ENCODE peak calls at places on chromosome X, in five cellular contexts. X is K562, S is A549, Y is pancreas, R is tibial artery. W is an unnamed sample. For H3K4me1, the result is how much of the 10 kb centered on the place peaks cover.

GRCh38 chrX:111114806-111115205 is 18.8 kb downstream of the PAK3 start:
- DNase-seq in R (no peak), X (no peak), S (no peak), Y (no peak), W (no peak)

GRCh38 chrX:139851730-139852129 is 81.1 kb downstream of the ATP11C start:
- DNase-seq in Y (no peak), R (no peak), S (no peak), X (no peak), W (no peak)

GRCh38 chrX:106286053-106286650 is 118.0 kb downstream of the PWWP3B start:
- DNase-seq in R (no peak), X (no peak), S (no peak), Y (no peak), W (no peak)

GRCh38 chrX:53262918-53263394 is 18.4 kb downstream of the IQSEC2 start:
- DNase-seq in X (peak), S (peak), R (no peak), Y (no peak), W (no peak)

GRCh38 chrX:7132335-7133035 is 15.0 kb upstream of the STS start:
- DNase-seq in S (peak), Y (peak), R (no peak), X (peak), W (no peak)

GRCh38 chrX:75522565-75523411 is at the start of gene ZDHHC15:
- DNase-seq in X (no peak), R (peak), Y (peak), S (no peak), W (peak)

GRCh38 chrX:150767045-150767395 is 73.8 kb downstream of the MTMR1 start:
- DNase-seq in S (no peak), X (peak), R (no peak), Y (peak), W (no peak)

GRCh38 chrX:49878834-49879655 is at the start of gene USP27X:
- DNase-seq in R (peak), X (peak), Y (peak), S (peak), W (peak)

GRCh38 chrX:39645059-39645895 is 452.5 kb downstream of the BCOR start:
- DNase-seq in S (peak), Y (no peak), R (peak), X (peak), W (peak)

GRCh38 chrX:103919336-103919682 is 43.1 kb upstream of the TMSB15B start:
- DNase-seq in X (no peak), Y (no peak), S (peak), R (no peak), W (no peak)

GRCh38 chrX:15523088-15523487 is 22.5 kb downstream of the BMX start:
- DNase-seq in S (no peak), X (no peak), R (no peak), Y (no peak), W (no peak)

GRCh38 chrX:39948564-39948963 is 149.2 kb downstream of the BCOR start:
- DNase-seq in X (no peak), R (no peak), S (no peak), Y (no peak), W (no peak)

GRCh38 chrX:2488621-2489285 is 12.0 kb downstream of the DHRSX start:
- DNase-seq in Y (no peak), X (no peak), S (no peak), R (no peak), W (no peak)

GRCh38 chrX:136598631-136599030 is 49.3 kb upstream of the CD40LG start:
- DNase-seq in X (no peak), S (no peak), R (no peak), Y (no peak), W (no peak)

GRCh38 chrX:24426340-24426913 is 38.7 kb upstream of the PDK3 start:
- DNase-seq in R (no peak), X (peak), S (peak), Y (no peak), W (no peak)

GRCh38 chrX:40950546-40950945 is 134.7 kb upstream of the USP9X start:
- DNase-seq in X (no peak), S (no peak), Y (no peak), R (no peak), W (no peak)

GRCh38 chrX:20325786-20326388 is 59.2 kb upstream of the RPS6KA3 start:
- DNase-seq in Y (no peak), X (no peak), R (no peak), S (no peak), W (no peak)

GRCh38 chrX:112822892-112823291 is 17.7 kb downstream of the AMOT start:
- DNase-seq in R (no peak), S (peak), Y (no peak), X (peak), W (no peak)

GRCh38 chrX:149286940-149287349 is 218.2 kb downstream of the IDS start:
- DNase-seq in S (peak), R (no peak), X (peak), Y (no peak), W (no peak)

GRCh38 chrX:131816551-131817136 is 206.5 kb upstream of the STK26 start:
- DNase-seq in X (no peak), Y (no peak), R (peak), S (peak), W (peak)

GRCh38 chrX:47513697-47514085 is 30.7 kb upstream of the ZNF41 start:
- DNase-seq in S (no peak), X (no peak), R (no peak), Y (no peak), W (no peak)

GRCh38 chrX:136754641-136755040 is 26.1 kb downstream of the ARHGEF6 start:
- DNase-seq in Y (no peak), X (no peak), S (no peak), R (peak), W (no peak)

GRCh38 chrX:123818243-123818642 is 41.6 kb upstream of the XIAP start:
- DNase-seq in Y (no peak), R (no peak), X (no peak), S (peak), W (no peak)

GRCh38 chrX:102085706-102086105 is 39.8 kb upstream of the TCEAL2 start:
- DNase-seq in X (no peak), R (no peak), S (no peak), Y (no peak), W (no peak)

GRCh38 chrX:78124304-78124703 is 15.1 kb downstream of the TAF9B start:
- DNase-seq in Y (no peak), R (no peak), S (peak), X (no peak), W (no peak)

GRCh38 chrX:138858438-138858837 is 146.9 kb upstream of the FGF13 start:
- DNase-seq in S (no peak), R (no peak), X (peak), Y (no peak), W (no peak)

GRCh38 chrX:24498975-24499374 is 33.9 kb downstream of the PDK3 start:
- DNase-seq in X (peak), S (peak), R (no peak), Y (no peak), W (no peak)

GRCh38 chrX:81377329-81377728 is 175.4 kb downstream of the SH3BGRL start:
- DNase-seq in X (peak), Y (no peak), R (no peak), S (peak), W (no peak)

GRCh38 chrX:150966742-150967141 is 16.4 kb upstream of the HMGB3 start:
- DNase-seq in R (no peak), X (no peak), S (no peak), Y (no peak), W (no peak)

GRCh38 chrX:73992019-73992418 is 312.0 kb upstream of the ZCCHC13 start:
- DNase-seq in S (no peak), Y (no peak), X (no peak), R (no peak), W (no peak)

GRCh38 chrX:148542481-148543255 is 42.3 kb downstream of the AFF2 start:
- DNase-seq in X (no peak), Y (no peak), R (no peak), S (no peak), W (no peak)

GRCh38 chrX:119145241-119145653 is 17.6 kb upstream of the KIAA1210 start:
- DNase-seq in X (no peak), R (no peak), Y (no peak), S (peak), W (no peak)

GRCh38 chrX:69546417-69546816 is 42.3 kb downstream of the NALF2 start:
- DNase-seq in R (no peak), S (no peak), Y (no peak), X (no peak), W (no peak)

GRCh38 chrX:131066237-131066636 is 8.1 kb downstream of the ARHGAP36 start:
- DNase-seq in X (no peak), S (no peak), R (no peak), Y (no peak), W (no peak)

GRCh38 chrX:133191739-133192039 is 26.5 kb downstream of the TFDP3 start:
- DNase-seq in S (no peak), X (no peak), R (no peak), Y (no peak), W (no peak)

GRCh38 chrX:100098660-100099375 is 311.3 kb downstream of the PCDH19 start:
- DNase-seq in Y (no peak), X (no peak), R (no peak), S (no peak), W (no peak)

DNA sequence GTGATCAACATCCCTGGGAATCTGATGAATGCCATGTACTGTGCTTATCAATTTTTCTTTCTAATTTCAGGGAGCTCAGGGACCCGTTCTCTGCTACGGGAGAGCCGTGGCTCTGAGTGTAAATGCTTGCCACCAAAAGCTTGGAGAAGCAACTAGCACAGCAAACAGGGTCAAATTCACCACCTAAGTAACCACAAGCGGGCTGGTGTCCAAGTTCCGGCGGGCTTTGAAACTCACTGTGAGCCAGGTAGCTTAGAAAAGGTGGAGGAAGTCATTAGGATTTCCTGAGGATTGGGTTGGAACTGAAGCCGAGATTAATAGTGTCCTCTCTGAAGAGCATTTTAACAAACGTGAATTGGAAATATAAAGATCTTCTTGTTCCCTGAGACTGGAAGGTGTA is 87.2 kb downstream of the CLDN34 start:
- DNase-seq in X (no peak), R (no peak), S (no peak), Y (no peak), W (no peak)
- H3K4me1 ChIP-seq in X (under half), R (under half), S (under half), Y (under half), W (under half)

DNA sequence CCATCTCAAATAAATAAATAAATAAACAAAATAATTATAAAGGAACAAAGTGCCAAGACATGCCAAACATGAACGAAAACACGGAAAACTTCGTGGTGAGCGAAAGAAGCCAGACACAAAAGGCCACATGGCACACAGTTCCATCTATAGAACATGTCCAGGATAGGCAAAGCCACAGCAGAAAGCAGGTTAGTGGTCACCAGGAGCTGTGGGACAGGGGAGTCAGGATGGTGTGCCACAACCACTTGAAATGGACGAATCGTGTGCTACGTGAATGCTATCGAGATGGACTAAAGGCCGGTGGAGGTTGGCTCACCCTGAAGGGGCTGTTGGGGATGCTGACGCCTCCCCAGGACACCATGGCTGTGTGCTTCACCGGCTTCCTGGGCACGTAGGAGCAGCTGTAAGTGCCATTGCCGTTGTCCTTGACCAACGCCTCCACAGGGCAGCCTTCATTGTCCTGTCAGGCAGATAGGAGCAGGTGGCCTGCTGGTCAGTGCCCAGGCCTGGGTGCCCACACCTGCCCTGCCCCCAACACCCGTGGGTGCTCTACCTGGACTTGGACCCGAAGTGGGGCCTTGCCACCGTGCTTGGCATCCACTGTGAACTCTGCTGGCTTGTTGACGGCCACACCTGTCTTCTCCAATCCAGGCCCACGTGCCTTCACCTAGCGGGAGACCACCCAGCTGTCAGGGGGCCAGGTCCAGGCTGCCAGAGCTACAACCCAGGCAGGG is 10.6 kb downstream of the FLNA start:
- DNase-seq in R (no peak), S (no peak), X (no peak), Y (no peak), W (no peak)
- TF ChIP-seq CTCF in R (no peak), S (no peak), X (no peak), Y (no peak), W (no peak)

GRCh38 chrX:48715066-48715465 is 18.5 kb downstream of the SUV39H1 start:
- DNase-seq in S (no peak), Y (no peak), R (no peak), X (no peak), W (no peak)
- H3K4me1 ChIP-seq in S (under half), Y (under half), R (under half), X (under half), W (under half)

GRCh38 chrX:36348509-36348908 is 429.0 kb downstream of the CFAP47 start:
- DNase-seq in S (no peak), Y (no peak), R (no peak), X (no peak), W (no peak)
- TF ChIP-seq CTCF in S (no peak), Y (no peak), R (no peak), X (no peak), W (no peak)

DNA sequence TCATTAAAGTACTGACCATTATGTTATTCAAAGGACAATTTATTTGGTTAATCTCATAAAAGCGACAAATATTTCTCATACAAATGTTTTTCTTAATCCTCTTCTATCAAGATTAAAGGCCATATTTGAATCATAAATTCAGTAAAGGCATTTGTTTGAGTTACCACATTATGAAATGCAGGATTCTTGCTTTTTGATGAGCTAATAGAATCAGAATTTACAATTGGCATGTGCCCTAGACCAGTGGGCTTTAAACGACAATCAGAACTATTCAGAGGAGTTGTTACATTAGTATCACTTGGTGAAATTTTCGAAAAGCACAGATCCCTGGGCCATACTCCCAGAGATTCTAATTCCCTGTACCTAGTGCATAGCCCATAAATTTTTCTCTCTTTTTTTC is 55.3 kb downstream of the KLHL4 start:
- DNase-seq in Y (no peak), S (no peak), X (no peak), R (no peak), W (no peak)
- H3K4me1 ChIP-seq in Y (under half), S (under half), X (under half), R (under half), W (under half)

GRCh38 chrX:93591398-93591797 is 82.0 kb downstream of the NAP1L3 start:
- DNase-seq in X (no peak), R (no peak), Y (no peak), S (no peak), W (no peak)
- TF ChIP-seq CTCF in X (no peak), R (no peak), Y (no peak), S (no peak), W (no peak)

DNA sequence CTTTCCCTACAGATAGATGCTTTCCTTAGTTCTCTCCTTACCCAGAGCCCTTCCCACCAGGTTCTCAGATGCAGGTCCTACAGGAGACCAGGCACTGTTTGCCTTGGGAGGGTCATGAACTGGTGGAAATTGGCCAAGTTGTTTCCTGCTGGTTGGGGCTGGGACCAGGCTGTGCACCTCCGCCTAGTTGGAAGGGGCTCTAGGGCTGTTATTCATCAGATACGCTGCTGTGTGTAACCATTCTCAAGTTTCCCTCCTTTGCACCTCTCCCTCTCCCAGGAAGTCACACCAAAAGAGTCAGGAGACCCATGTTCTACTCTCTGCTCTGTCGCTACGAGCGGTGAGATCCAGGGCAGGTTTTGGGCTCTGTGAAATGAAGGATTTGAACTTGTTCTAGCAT is 11.9 kb upstream of the VSIG1 start:
- DNase-seq in R (no peak), Y (no peak), S (peak), X (no peak), W (no peak)
- H3K4me1 ChIP-seq in R (under half), Y (under half), S (half or more), X (under half), W (under half)